ENCODE peak calls at places on chromosomes 5 and 9, in ten cellular contexts. L is Caki2; P is ascending aorta; W is sciatic nerve; T is LHCN-M2; O is NCI-H1105; J is chondrocyte; S is activated CD4-positive, alpha-beta T cell treated with anti-CD3 and anti-CD28 coated beads, Interleukin-2, amount 50 U/mL, for 4 hours; B is AG09309; I is gastrocnemius medialis. N is an unnamed sample.

GRCh38 chr5:125560476-125561225 is 814.2 kb upstream of the ZNF608 start:
- DNase-seq in L (no peak), P (no peak), W (no peak), T (no peak), O (no peak), J (no peak), S (no peak), B (no peak), I (no peak), N (no peak)

GRCh38 chr9:2390028-2390427 is 231.6 kb upstream of the VLDLR start:
- DNase-seq in L (no peak), P (no peak), W (no peak), T (no peak), O (no peak), J (no peak), S (no peak), B (no peak), I (no peak), N (no peak)

GRCh38 chr9:80797427-80797825 is 891.9 kb downstream of the TLE1 start:
- DNase-seq in L (no peak), P (no peak), W (no peak), T (no peak), O (no peak), J (no peak), S (no peak), B (no peak), I (no peak), N (no peak)

GRCh38 chr9:38227061-38227540 is 158.1 kb upstream of the SHB start:
- DNase-seq in L (peak), P (no peak), W (peak), T (peak), O (peak), J (no peak), S (peak), B (peak), I (no peak), N (peak)

GRCh38 chr9:110217656-110218099 is 9.7 kb upstream of the C9orf152 start:
- DNase-seq in L (peak), P (no peak), W (no peak), T (peak), O (no peak), J (no peak), S (no peak), B (no peak), I (no peak), N (peak)

GRCh38 chr5:124865603-124866354 is 119.3 kb upstream of the ZNF608 start:
- DNase-seq in L (no peak), P (no peak), W (no peak), T (no peak), O (no peak), J (no peak), S (no peak), B (no peak), I (no peak), N (no peak)

GRCh38 chr9:92608221-92609141 is 61.5 kb downstream of the IPPK start:
- DNase-seq in L (no peak), P (no peak), W (no peak), T (no peak), O (no peak), J (no peak), S (no peak), B (no peak), I (no peak), N (no peak)

GRCh38 chr9:110802416-110803035 is 133.9 kb downstream of the MUSK start:
- DNase-seq in L (no peak), P (no peak), W (no peak), T (no peak), O (no peak), J (no peak), S (no peak), B (peak), I (no peak), N (no peak)

GRCh38 chr5:176401281-176402205 is 13.0 kb downstream of the HIGD2A start:
- DNase-seq in L (no peak), P (no peak), W (peak), T (no peak), O (no peak), J (no peak), S (no peak), B (no peak), I (no peak), N (no peak)

GRCh38 chr5:77960863-77961396 is 184.8 kb upstream of the TBCA start:
- DNase-seq in L (no peak), P (no peak), W (no peak), T (no peak), O (no peak), J (no peak), S (no peak), B (no peak), I (no peak), N (peak)

GRCh38 chr5:1174122-1174936 is 27.1 kb upstream of the SLC6A19 start:
- DNase-seq in L (peak), P (no peak), W (peak), T (peak), O (no peak), J (peak), S (peak), B (peak), I (peak), N (peak)

GRCh38 chr9:18296702-18297531 is 177.0 kb upstream of the ADAMTSL1 start:
- DNase-seq in L (no peak), P (no peak), W (no peak), T (peak), O (no peak), J (no peak), S (no peak), B (peak), I (no peak), N (no peak)

GRCh38 chr5:112757468-112758208 is 20.0 kb downstream of the APC start:
- DNase-seq in L (peak), P (no peak), W (no peak), T (peak), O (peak), J (no peak), S (no peak), B (no peak), I (no peak), N (peak)

GRCh38 chr5:112276996-112277395 is 142.1 kb downstream of the EPB41L4A start:
- DNase-seq in L (no peak), P (no peak), W (no peak), T (no peak), O (no peak), J (no peak), S (no peak), B (no peak), I (no peak), N (no peak)

GRCh38 chr5:165996484-165996883 is 2295.0 kb upstream of the WWC1 start:
- DNase-seq in L (no peak), P (no peak), W (no peak), T (no peak), O (no peak), J (no peak), S (no peak), B (no peak), I (no peak), N (no peak)

GRCh38 chr5:89313804-89314588 is 431.0 kb upstream of the MEF2C start:
- DNase-seq in L (peak), P (no peak), W (no peak), T (peak), O (no peak), J (no peak), S (no peak), B (peak), I (no peak), N (no peak)

N was measured in NCI-H526 treated with DMSO at 0.1 percent for 48 hours.